ENCODE peak calls at places on chromosomes 6 and 20, in ten cellular contexts. R is fibroblast of lung, Y is upper lobe of right lung, H is gastrocnemius medialis, N is colonic mucosa, D is endothelial cell of umbilical vein, W is mammary epithelial cell, T is prostate gland, G is transverse colon, O is left lung. Z is an unnamed sample. For H3K4me1 and H3K27me3, the result is how much of the 10 kb centered on the place peaks cover.

GRCh38 chr6:108782231-108783041 is 65.8 kb upstream of the ARMC2 start:
- DNase-seq in R (peak), Y (peak), H (peak), N (peak), D (peak), W (peak), T (peak), G (peak), O (peak), Z (peak)

GRCh38 chr20:11411765-11412164 is 505.9 kb upstream of the BTBD3 start:
- DNase-seq in R (no peak), Y (no peak), H (no peak), N (no peak), D (no peak), W (no peak), T (no peak), G (no peak), O (no peak), Z (no peak)

GRCh38 chr20:23841693-23842092 is 15.2 kb upstream of the CST2 start:
- DNase-seq in R (no peak), Y (no peak), H (no peak), N (no peak), D (no peak), W (no peak), T (no peak), G (no peak), O (no peak), Z (no peak)

GRCh38 chr6:104473021-104473429 is 386.7 kb downstream of the HACE1 start:
- DNase-seq in R (no peak), Y (no peak), H (no peak), N (no peak), D (no peak), W (no peak), T (no peak), G (no peak), O (no peak), Z (no peak)

GRCh38 chr6:169223006-169223405 is 30.6 kb downstream of the THBS2 start:
- DNase-seq in R (no peak), Y (no peak), H (no peak), N (peak), D (no peak), W (no peak), T (no peak), G (no peak), O (no peak), Z (no peak)

GRCh38 chr6:86355271-86355670 is 582.1 kb upstream of the HTR1E start:
- DNase-seq in R (no peak), Y (no peak), H (no peak), N (no peak), D (no peak), W (no peak), T (no peak), G (no peak), O (no peak), Z (no peak)

GRCh38 chr6:166463363-166464067 is 80.8 kb upstream of the MPC1 start:
- DNase-seq in R (no peak), Y (no peak), H (no peak), N (no peak), D (no peak), W (no peak), T (no peak), G (no peak), O (no peak), Z (no peak)

GRCh38 chr6:36268478-36269248 is 1.2 kb upstream of the PNPLA1 start:
- DNase-seq in R (peak), Y (no peak), H (no peak), N (no peak), D (no peak), W (no peak), T (no peak), G (peak), O (peak), Z (no peak)

GRCh38 chr6:169160091-169160854 is 93.4 kb downstream of the THBS2 start:
- DNase-seq in R (no peak), Y (no peak), H (no peak), N (no peak), D (no peak), W (no peak), T (no peak), G (no peak), O (peak), Z (no peak)

GRCh38 chr6:100996409-100996808 is 115.3 kb upstream of the ASCC3 start:
- DNase-seq in R (no peak), Y (no peak), H (no peak), N (no peak), D (no peak), W (no peak), T (no peak), G (no peak), O (no peak), Z (no peak)

GRCh38 chr6:169893624-169894023 is 142.2 kb downstream of the ERMARD start:
- DNase-seq in R (no peak), Y (no peak), H (no peak), N (no peak), D (no peak), W (no peak), T (no peak), G (no peak), O (no peak), Z (no peak)

GRCh38 chr6:41406821-41407787 is 71.7 kb downstream of the NCR2 start:
- DNase-seq in R (peak), Y (peak), H (no peak), N (no peak), D (no peak), W (no peak), T (no peak), G (no peak), O (peak), Z (no peak)

GRCh38 chr20:49482621-49483017 is at the start of gene KCNB1:
- DNase-seq in R (peak), Y (peak), H (peak), N (peak), D (peak), W (peak), T (peak), G (peak), O (peak), Z (peak)

GRCh38 chr20:33733654-33734576 is 2.1 kb downstream of the ZNF341 start:
- DNase-seq in R (peak), Y (no peak), H (no peak), N (peak), D (peak), W (peak), T (no peak), G (peak), O (no peak), Z (peak)

GRCh38 chr6:85574932-85575598 is 18.6 kb downstream of the SNX14 start:
- DNase-seq in R (peak), Y (no peak), H (no peak), N (no peak), D (peak), W (peak), T (no peak), G (no peak), O (no peak), Z (no peak)

GRCh38 chr20:63979221-63979548 is 257 bp downstream of the SAMD10 start:
- DNase-seq in R (no peak), Y (peak), H (no peak), N (no peak), D (no peak), W (no peak), T (no peak), G (no peak), O (peak), Z (no peak)

GRCh38 chr6:35568967-35569606 is 56.4 kb upstream of the TULP1 start:
- DNase-seq in R (no peak), Y (peak), H (peak), N (peak), D (no peak), W (peak), T (no peak), G (peak), O (peak), Z (no peak)

GRCh38 chr6:110341671-110342304 is 16.4 kb downstream of the METTL24 start:
- DNase-seq in R (no peak), Y (no peak), H (no peak), N (no peak), D (no peak), W (no peak), T (no peak), G (no peak), O (no peak), Z (peak)

GRCh38 chr6:148934956-148935355 is 188.1 kb downstream of the UST start:
- DNase-seq in R (no peak), Y (no peak), H (no peak), N (no peak), D (no peak), W (no peak), T (no peak), G (no peak), O (no peak), Z (no peak)

GRCh38 chr6:166830185-166830890 is 126.0 kb downstream of the RNASET2 start:
- DNase-seq in R (no peak), Y (no peak), H (no peak), N (no peak), D (no peak), W (no peak), T (no peak), G (no peak), O (no peak), Z (no peak)

GRCh38 chr6:101266063-101266462 is 127.4 kb upstream of the GRIK2 start:
- DNase-seq in R (no peak), Y (no peak), H (no peak), N (no peak), D (no peak), W (no peak), T (no peak), G (no peak), O (no peak), Z (no peak)

GRCh38 chr6:56292505-56293181 is 45.3 kb upstream of the COL21A1 start:
- DNase-seq in R (peak), Y (no peak), H (no peak), N (peak), D (peak), W (peak), T (no peak), G (peak), O (no peak), Z (peak)

GRCh38 chr6:112249489-112249888 is 4.9 kb downstream of the LAMA4 start:
- DNase-seq in R (peak), Y (no peak), H (no peak), N (no peak), D (peak), W (peak), T (no peak), G (no peak), O (no peak), Z (no peak)

GRCh38 chr20:38112249-38112942 is 52.7 kb downstream of the TGM2 start:
- DNase-seq in R (no peak), Y (no peak), H (no peak), N (no peak), D (no peak), W (no peak), T (no peak), G (no peak), O (no peak), Z (no peak)

GRCh38 chr6:44663860-44664584 is 276.5 kb downstream of the CDC5L start:
- DNase-seq in R (no peak), Y (no peak), H (no peak), N (no peak), D (no peak), W (no peak), T (no peak), G (no peak), O (no peak), Z (no peak)

GRCh38 chr6:116840091-116840490 is 11.2 kb upstream of the GPRC6A start:
- DNase-seq in R (peak), Y (no peak), H (no peak), N (no peak), D (no peak), W (peak), T (no peak), G (no peak), O (no peak), Z (no peak)

GRCh38 chr6:125377621-125378020 is 75.9 kb upstream of the HDDC2 start:
- DNase-seq in R (peak), Y (no peak), H (no peak), N (no peak), D (no peak), W (no peak), T (no peak), G (no peak), O (no peak), Z (no peak)

GRCh38 chr6:166580076-166581050 is 6.1 kb downstream of the RAMACL start:
- DNase-seq in R (peak), Y (no peak), H (no peak), N (no peak), D (no peak), W (no peak), T (no peak), G (no peak), O (no peak), Z (no peak)

GRCh38 chr6:106799008-106799952 is 169.9 kb downstream of the QRSL1 start:
- DNase-seq in R (peak), Y (no peak), H (peak), N (peak), D (no peak), W (peak), T (no peak), G (no peak), O (no peak), Z (peak)

GRCh38 chr6:81381382-81381916 is 371.0 kb downstream of the TENT5A start:
- DNase-seq in R (no peak), Y (no peak), H (no peak), N (no peak), D (no peak), W (no peak), T (no peak), G (no peak), O (no peak), Z (no peak)

GRCh38 chr6:21946298-21946783 is 350.5 kb downstream of the PRL start:
- DNase-seq in R (peak), Y (no peak), H (no peak), N (no peak), D (no peak), W (peak), T (no peak), G (no peak), O (no peak), Z (no peak)

GRCh38 chr20:2800590-2801458 is at the start of gene CPXM1:
- DNase-seq in R (no peak), Y (no peak), H (no peak), N (no peak), D (peak), W (no peak), T (no peak), G (no peak), O (no peak), Z (no peak)

GRCh38 chr6:41555326-41556300 is 9.4 kb downstream of the FOXP4 start:
- DNase-seq in R (no peak), Y (no peak), H (no peak), N (no peak), D (no peak), W (no peak), T (no peak), G (no peak), O (no peak), Z (no peak)

GRCh38 chr6:14278436-14278835 is 160.9 kb downstream of the CD83 start:
- DNase-seq in R (no peak), Y (no peak), H (no peak), N (no peak), D (no peak), W (no peak), T (no peak), G (no peak), O (no peak), Z (no peak)

GRCh38 chr20:24669701-24670100 is 200.3 kb downstream of the SYNDIG1 start:
- DNase-seq in R (no peak), Y (peak), H (no peak), N (no peak), D (no peak), W (no peak), T (no peak), G (no peak), O (no peak), Z (peak)

GRCh38 chr6:138289739-138290138 is 71.4 kb upstream of the PBOV1 start:
- DNase-seq in R (peak), Y (no peak), H (no peak), N (no peak), D (no peak), W (peak), T (peak), G (no peak), O (no peak), Z (peak)

GRCh38 chr6:136344420-136344819 is 54.8 kb upstream of the BCLAF1 start:
- DNase-seq in R (peak), Y (no peak), H (no peak), N (no peak), D (peak), W (no peak), T (no peak), G (no peak), O (no peak), Z (no peak)

GRCh38 chr6:120354452-120355098 is 979.7 kb downstream of the TBC1D32 start:
- DNase-seq in R (peak), Y (no peak), H (no peak), N (no peak), D (no peak), W (peak), T (no peak), G (no peak), O (no peak), Z (no peak)

GRCh38 chr6:166307981-166308768 is at the start of gene PRR18:
- DNase-seq in R (no peak), Y (no peak), H (no peak), N (no peak), D (no peak), W (no peak), T (no peak), G (no peak), O (no peak), Z (peak)

GRCh38 chr6:133833905-133834304 is 55.0 kb upstream of the TCF21 start:
- DNase-seq in R (no peak), Y (no peak), H (no peak), N (no peak), D (no peak), W (no peak), T (no peak), G (no peak), O (no peak), Z (no peak)

GRCh38 chr6:133837801-133838349 is 51.0 kb upstream of the TCF21 start:
- DNase-seq in R (peak), Y (peak), H (no peak), N (peak), D (peak), W (peak), T (peak), G (peak), O (peak), Z (peak)

GRCh38 chr6:133834472-133835170 is 54.3 kb upstream of the TCF21 start:
- DNase-seq in R (no peak), Y (no peak), H (no peak), N (no peak), D (no peak), W (no peak), T (no peak), G (no peak), O (no peak), Z (no peak)

GRCh38 chr6:133835901-133836300 is 53.0 kb upstream of the TCF21 start:
- DNase-seq in R (no peak), Y (no peak), H (no peak), N (no peak), D (no peak), W (no peak), T (no peak), G (no peak), O (no peak), Z (no peak)
- TF ChIP-seq CTCF in R (no peak), Y (no peak), H (no peak), N (no peak), D (no peak), W (no peak), T (no peak), G (no peak), O (no peak), Z (no peak)

DNA sequence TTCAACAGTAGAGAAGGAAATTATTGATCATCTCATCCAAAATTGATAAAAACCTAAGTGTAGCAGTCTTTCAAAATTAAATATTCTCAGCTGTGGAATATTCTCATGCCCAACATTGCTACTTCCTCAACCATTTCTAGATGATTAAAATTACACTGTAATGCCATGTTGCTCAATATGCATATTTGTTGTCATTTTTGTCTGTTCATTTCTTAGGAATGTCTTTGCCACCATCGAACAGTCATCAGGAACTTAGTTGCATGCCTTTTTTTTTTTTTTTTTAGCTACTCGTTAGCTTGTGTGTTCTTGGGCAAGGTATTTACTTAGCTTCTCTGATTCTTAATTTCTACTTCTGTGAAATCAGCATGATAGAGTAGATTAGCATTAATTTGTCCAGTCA is 188.6 kb downstream of the DTNBP1 start:
- DNase-seq in R (peak), Y (no peak), H (no peak), N (no peak), D (no peak), W (peak), T (no peak), G (no peak), O (no peak), Z (no peak)
- H3K4me1 ChIP-seq in R (under half), Y (under half), H (half or more), N (under half), D (under half), W (under half), T (under half), G (under half), O (under half), Z (under half)

DNA sequence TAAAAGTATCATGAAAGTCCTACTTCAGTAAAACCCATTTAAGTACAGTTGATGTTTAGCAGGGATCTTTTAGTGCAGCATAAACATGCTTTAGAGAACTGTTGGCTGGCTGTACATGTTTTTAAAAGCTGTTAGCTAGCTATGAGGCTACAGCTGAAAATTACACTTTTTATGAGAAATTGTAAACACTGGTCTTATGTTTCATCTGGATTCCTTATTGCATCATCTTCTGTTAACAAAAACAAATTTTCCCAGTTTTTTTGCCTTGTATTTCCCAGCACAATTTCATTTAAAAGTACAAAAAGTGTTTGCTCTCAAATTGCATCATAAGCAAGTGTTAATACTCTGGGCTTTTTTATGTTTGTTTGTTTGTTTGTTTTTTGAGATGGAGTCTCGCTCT is 18.3 kb upstream of the HLA-E start:
- DNase-seq in R (no peak), Y (no peak), H (no peak), N (no peak), D (no peak), W (no peak), T (no peak), G (no peak), O (no peak), Z (no peak)
- H3K27me3 ChIP-seq in R (under half), Y (half or more), H (half or more), N (under half), D (half or more), W (under half), T (under half), G (half or more), O (under half), Z (under half)

GRCh38 chr6:704037-704436 is 11.1 kb upstream of the EXOC2 start:
- DNase-seq in R (peak), Y (no peak), H (no peak), N (no peak), D (no peak), W (no peak), T (no peak), G (no peak), O (no peak), Z (no peak)

GRCh38 chr6:703562-703961 is 10.6 kb upstream of the EXOC2 start:
- DNase-seq in R (no peak), Y (no peak), H (no peak), N (no peak), D (peak), W (no peak), T (no peak), G (no peak), O (no peak), Z (no peak)

GRCh38 chr6:700490-700889 is 7.6 kb upstream of the EXOC2 start:
- DNase-seq in R (no peak), Y (no peak), H (no peak), N (no peak), D (no peak), W (no peak), T (no peak), G (no peak), O (no peak), Z (no peak)

GRCh38 chr6:701215-701614 is 8.3 kb upstream of the EXOC2 start:
- DNase-seq in R (no peak), Y (no peak), H (no peak), N (no peak), D (no peak), W (no peak), T (no peak), G (no peak), O (no peak), Z (no peak)

DNA sequence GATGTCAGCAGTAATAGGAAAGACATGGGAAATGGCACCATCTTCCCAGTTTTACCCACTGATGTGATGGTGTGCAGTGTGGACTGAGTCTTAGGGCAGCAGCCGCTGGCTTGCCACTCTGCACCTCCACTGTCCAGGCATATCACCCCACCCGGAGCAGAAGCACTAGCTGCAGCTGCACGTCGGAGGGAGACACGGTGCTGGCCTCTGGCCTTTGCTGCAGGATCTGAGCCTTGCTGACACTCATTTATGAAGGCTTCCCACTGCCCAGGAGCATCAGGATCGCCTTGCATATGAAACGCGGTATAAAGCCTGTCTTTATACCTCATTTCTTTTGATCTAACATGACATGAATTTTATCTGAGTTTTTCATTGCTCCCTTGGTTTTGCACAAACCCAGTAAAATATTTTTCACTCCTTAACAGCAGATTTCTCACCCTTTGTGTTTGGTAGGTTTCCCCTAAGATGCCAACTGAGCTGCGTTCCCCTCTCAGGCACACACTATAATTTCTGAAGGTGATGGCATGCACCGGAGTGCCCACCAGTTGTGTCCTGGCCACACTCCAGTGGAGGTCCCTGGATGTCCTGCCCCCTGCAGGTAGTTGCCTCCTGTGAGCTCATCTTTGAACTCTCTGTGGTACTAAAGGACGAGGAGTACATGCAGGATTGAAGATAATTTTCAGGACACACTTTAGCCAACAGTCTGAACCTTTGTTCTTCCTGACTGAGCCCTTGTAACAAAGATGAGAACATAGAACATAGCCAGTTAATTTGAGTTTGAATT is 8.9 kb upstream of the EXOC2 start:
- DNase-seq in R (no peak), Y (no peak), H (no peak), N (no peak), D (no peak), W (no peak), T (no peak), G (no peak), O (peak), Z (peak)
- TF ChIP-seq CTCF in R (no peak), Y (no peak), H (no peak), N (no peak), D (no peak), W (no peak), T (no peak), G (no peak), O (no peak), Z (peak)

Z was measured in Caco-2.